ENCODE peak calls at places on chromosomes 1 and 21, in five cellular contexts. One of them, this sample, is unnamed.

GRCh38 chr1:26351591-26352337 is 2.2 kb downstream of the CRYBG2 start:
- DNase-seq in endodermal cell: no peak
- DNase-seq in DND-41: no peak
- DNase-seq in mesendoderm: peak; percentile 90
- DNase-seq in mammary epithelial cell: peak; percentile 96
- DNase-seq in this sample: no peak

GRCh38 chr1:45677751-45678245 is 8.5 kb downstream of the GPBP1L1 start:
- DNase-seq in endodermal cell: no peak
- DNase-seq in DND-41: no peak
- DNase-seq in mesendoderm: no peak
- DNase-seq in mammary epithelial cell: no peak
- DNase-seq in this sample: no peak

GRCh38 chr1:155472491-155472890 is 90.1 kb downstream of the ASH1L start:
- DNase-seq in endodermal cell: no peak
- DNase-seq in DND-41: no peak
- DNase-seq in mesendoderm: no peak
- DNase-seq in mammary epithelial cell: no peak
- DNase-seq in this sample: no peak

GRCh38 chr1:228933753-228934152 is 198.5 kb downstream of the RHOU start:
- DNase-seq in endodermal cell: no peak
- DNase-seq in DND-41: no peak
- DNase-seq in mesendoderm: no peak
- DNase-seq in mammary epithelial cell: no peak
- DNase-seq in this sample: no peak

GRCh38 chr1:68828013-68828412 is 331.1 kb upstream of the DEPDC1 start:
- DNase-seq in endodermal cell: no peak
- DNase-seq in DND-41: no peak
- DNase-seq in mesendoderm: no peak
- DNase-seq in mammary epithelial cell: no peak
- DNase-seq in this sample: no peak

GRCh38 chr1:67429528-67430357 is 459 bp downstream of the SERBP1 start:
- DNase-seq in endodermal cell: peak; percentile 57
- DNase-seq in DND-41: peak; percentile 43
- DNase-seq in mesendoderm: peak; percentile 40
- DNase-seq in mammary epithelial cell: peak; percentile 35
- DNase-seq in this sample: peak; percentile 38

GRCh38 chr1:225712391-225712790 is 59.5 kb upstream of the ENAH start:
- DNase-seq in endodermal cell: no peak
- DNase-seq in DND-41: no peak
- DNase-seq in mesendoderm: no peak
- DNase-seq in mammary epithelial cell: no peak
- DNase-seq in this sample: no peak

GRCh38 chr1:174797398-174797797 is 202.3 kb upstream of the CACYBP start:
- DNase-seq in endodermal cell: no peak
- DNase-seq in DND-41: no peak
- DNase-seq in mesendoderm: no peak
- DNase-seq in mammary epithelial cell: no peak
- DNase-seq in this sample: no peak

GRCh38 chr1:161145832-161146231 is 7.9 kb upstream of the UFC1 start:
- DNase-seq in endodermal cell: no peak
- DNase-seq in DND-41: no peak
- DNase-seq in mesendoderm: no peak
- DNase-seq in mammary epithelial cell: no peak
- DNase-seq in this sample: no peak

GRCh38 chr21:38773108-38774061 is 32.3 kb upstream of the ETS2 start:
- DNase-seq in endodermal cell: no peak
- DNase-seq in DND-41: no peak
- DNase-seq in mesendoderm: no peak
- DNase-seq in mammary epithelial cell: peak; percentile 92
- DNase-seq in this sample: no peak

GRCh38 chr21:41640756-41641509 is 125.9 kb downstream of the RIPK4 start:
- DNase-seq in endodermal cell: no peak
- DNase-seq in DND-41: no peak
- DNase-seq in mesendoderm: peak; percentile 49
- DNase-seq in mammary epithelial cell: peak; percentile 57
- DNase-seq in this sample: no peak

GRCh38 chr1:75099581-75099980 is 34.6 kb upstream of the LHX8 start:
- DNase-seq in endodermal cell: no peak
- DNase-seq in DND-41: no peak
- DNase-seq in mesendoderm: no peak
- DNase-seq in mammary epithelial cell: no peak
- DNase-seq in this sample: no peak

GRCh38 chr21:44751799-44752636 is 40.6 kb upstream of the TSPEAR start:
- DNase-seq in endodermal cell: no peak
- DNase-seq in DND-41: no peak
- DNase-seq in mesendoderm: no peak
- DNase-seq in mammary epithelial cell: no peak
- DNase-seq in this sample: no peak

GRCh38 chr1:26360051-26360806 is 6.3 kb upstream of the CRYBG2 start:
- DNase-seq in endodermal cell: peak; percentile 88
- DNase-seq in DND-41: no peak
- DNase-seq in mesendoderm: peak; percentile 55
- DNase-seq in mammary epithelial cell: no peak
- DNase-seq in this sample: no peak

GRCh38 chr1:201360901-201361651 is 16.4 kb downstream of the TNNT2 start:
- DNase-seq in endodermal cell: peak; percentile 37
- DNase-seq in DND-41: no peak
- DNase-seq in mesendoderm: no peak
- DNase-seq in mammary epithelial cell: no peak
- DNase-seq in this sample: no peak

GRCh38 chr1:64478594-64479248 is 8.8 kb downstream of the CACHD1 start:
- DNase-seq in endodermal cell: no peak
- DNase-seq in DND-41: no peak
- DNase-seq in mesendoderm: no peak
- DNase-seq in mammary epithelial cell: no peak
- DNase-seq in this sample: no peak

GRCh38 chr1:6386371-6386949 is 7.1 kb downstream of the ACOT7 start:
- DNase-seq in endodermal cell: peak; percentile 63
- DNase-seq in DND-41: no peak
- DNase-seq in mesendoderm: peak; percentile 71
- DNase-seq in mammary epithelial cell: peak; percentile 74
- DNase-seq in this sample: no peak

GRCh38 chr1:37811027-37811655 is 3.1 kb upstream of the YRDC start:
- DNase-seq in endodermal cell: peak; percentile 87
- DNase-seq in DND-41: peak; percentile 67
- DNase-seq in mesendoderm: peak; percentile 86
- DNase-seq in mammary epithelial cell: peak; percentile 51
- DNase-seq in this sample: peak; percentile 70

GRCh38 chr1:60573726-60574409 is 500.3 kb upstream of the C1orf87 start:
- DNase-seq in endodermal cell: no peak
- DNase-seq in DND-41: no peak
- DNase-seq in mesendoderm: peak; percentile 78
- DNase-seq in mammary epithelial cell: peak; percentile 74
- DNase-seq in this sample: no peak

GRCh38 chr1:247115545-247115944 is 11.4 kb upstream of the ZNF669 start:
- DNase-seq in endodermal cell: no peak
- DNase-seq in DND-41: no peak
- DNase-seq in mesendoderm: no peak
- DNase-seq in mammary epithelial cell: no peak
- DNase-seq in this sample: no peak

GRCh38 chr1:227192163-227192562 is 126.1 kb downstream of the CDC42BPA start:
- DNase-seq in endodermal cell: peak; percentile 57
- DNase-seq in DND-41: no peak
- DNase-seq in mesendoderm: peak; percentile 75
- DNase-seq in mammary epithelial cell: peak; percentile 96
- DNase-seq in this sample: peak; percentile 99

GRCh38 chr1:155173478-155174333 is at the start of gene TRIM46:
- DNase-seq in endodermal cell: peak; percentile 86
- DNase-seq in DND-41: peak; percentile 79
- DNase-seq in mesendoderm: peak; percentile 69
- DNase-seq in mammary epithelial cell: no peak
- DNase-seq in this sample: no peak

GRCh38 chr1:24206516-24207394 is 19.7 kb upstream of the IFNLR1 start:
- DNase-seq in endodermal cell: no peak
- DNase-seq in DND-41: no peak
- DNase-seq in mesendoderm: no peak
- DNase-seq in mammary epithelial cell: no peak
- DNase-seq in this sample: peak; percentile 82

GRCh38 chr1:73832276-73832825 is 365.6 kb downstream of the LRRIQ3 start:
- DNase-seq in endodermal cell: no peak
- DNase-seq in DND-41: no peak
- DNase-seq in mesendoderm: no peak
- DNase-seq in mammary epithelial cell: no peak
- DNase-seq in this sample: no peak

GRCh38 chr1:30145723-30146263 is 577.6 kb downstream of the MATN1 start:
- DNase-seq in endodermal cell: no peak
- DNase-seq in DND-41: no peak
- DNase-seq in mesendoderm: no peak
- DNase-seq in mammary epithelial cell: no peak
- DNase-seq in this sample: no peak

GRCh38 chr1:7948950-7949349 is 8.3 kb upstream of the TNFRSF9 start:
- DNase-seq in endodermal cell: no peak
- DNase-seq in DND-41: no peak
- DNase-seq in mesendoderm: peak; percentile 26
- DNase-seq in mammary epithelial cell: peak; percentile 85
- DNase-seq in this sample: no peak

GRCh38 chr1:158035014-158035413 is 41.6 kb downstream of the KIRREL1 start:
- DNase-seq in endodermal cell: no peak
- DNase-seq in DND-41: no peak
- DNase-seq in mesendoderm: no peak
- DNase-seq in mammary epithelial cell: no peak
- DNase-seq in this sample: no peak

GRCh38 chr1:205246426-205247119 is 18.8 kb downstream of the TMCC2 start:
- DNase-seq in endodermal cell: no peak
- DNase-seq in DND-41: no peak
- DNase-seq in mesendoderm: no peak
- DNase-seq in mammary epithelial cell: no peak
- DNase-seq in this sample: no peak

GRCh38 chr1:81894867-81895266 is 94.1 kb downstream of the ADGRL2 start:
- DNase-seq in endodermal cell: no peak
- DNase-seq in DND-41: no peak
- DNase-seq in mesendoderm: no peak
- DNase-seq in mammary epithelial cell: peak; percentile 51
- DNase-seq in this sample: peak; percentile 87

GRCh38 chr1:76951185-76951584 is 83.9 kb downstream of the ST6GALNAC5 start:
- DNase-seq in endodermal cell: no peak
- DNase-seq in DND-41: no peak
- DNase-seq in mesendoderm: no peak
- DNase-seq in mammary epithelial cell: no peak
- DNase-seq in this sample: no peak

GRCh38 chr1:234842726-234843641 is 233.0 kb upstream of the IRF2BP2 start:
- DNase-seq in endodermal cell: peak; percentile 42
- DNase-seq in DND-41: peak; percentile 84
- DNase-seq in mesendoderm: no peak
- DNase-seq in mammary epithelial cell: no peak
- DNase-seq in this sample: no peak

GRCh38 chr1:226407497-226408284 is at the start of gene PARP1:
- DNase-seq in endodermal cell: peak; percentile 95
- DNase-seq in DND-41: peak; percentile 94
- DNase-seq in mesendoderm: peak; percentile 91
- DNase-seq in mammary epithelial cell: peak; percentile 79
- DNase-seq in this sample: peak; percentile 99

GRCh38 chr1:20215716-20216115 is 29.4 kb upstream of the PLA2G2C start:
- DNase-seq in endodermal cell: no peak
- DNase-seq in DND-41: no peak
- DNase-seq in mesendoderm: no peak
- DNase-seq in mammary epithelial cell: no peak
- DNase-seq in this sample: no peak

GRCh38 chr1:117660266-117660973 is 54.6 kb downstream of the TENT5C start:
- DNase-seq in endodermal cell: no peak
- DNase-seq in DND-41: no peak
- DNase-seq in mesendoderm: no peak
- DNase-seq in mammary epithelial cell: no peak
- DNase-seq in this sample: no peak

GRCh38 chr1:179168526-179168925 is 61.0 kb downstream of the ABL2 start:
- DNase-seq in endodermal cell: no peak
- DNase-seq in DND-41: no peak
- DNase-seq in mesendoderm: no peak
- DNase-seq in mammary epithelial cell: no peak
- DNase-seq in this sample: no peak

GRCh38 chr21:26366781-26367180 is 196.2 kb upstream of the APP start:
- DNase-seq in endodermal cell: no peak
- DNase-seq in DND-41: no peak
- DNase-seq in mesendoderm: no peak
- DNase-seq in mammary epithelial cell: peak; percentile 51
- DNase-seq in this sample: no peak
- H3K9ac ChIP-seq in endodermal cell: no peak overlapping the region
- H3K9ac ChIP-seq in DND-41: no peak overlapping the region
- H3K9ac ChIP-seq in mesendoderm: no peak overlapping the region
- H3K9ac ChIP-seq in mammary epithelial cell: no peak overlapping the region
- H3K9ac ChIP-seq in this sample: no peak overlapping the region

DNA sequence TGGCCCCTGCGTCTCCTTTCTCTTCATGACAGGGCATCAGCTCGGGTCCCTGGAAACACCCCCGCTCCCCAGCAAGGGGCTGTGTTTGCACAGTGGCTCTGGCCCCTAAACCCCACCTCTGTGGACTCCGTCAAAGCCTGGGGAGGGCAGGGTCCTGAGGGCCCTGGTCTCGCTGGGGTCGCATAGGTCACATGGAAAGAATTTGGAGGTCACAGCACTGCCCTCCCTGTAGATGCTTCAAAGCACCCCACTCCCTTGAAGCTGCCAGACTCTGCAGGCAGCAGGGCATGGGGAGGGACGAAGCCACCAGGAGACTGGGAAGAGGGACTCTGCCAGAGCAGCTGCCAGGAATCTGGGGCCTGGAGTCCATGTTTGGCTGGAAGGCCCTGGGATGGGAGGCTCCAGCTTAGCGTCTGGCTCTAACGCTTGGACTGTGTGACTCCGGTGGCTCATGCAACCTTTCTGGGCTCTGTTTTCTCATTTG is 36.6 kb upstream of the ECE1 start:
- DNase-seq in endodermal cell: no peak
- DNase-seq in DND-41: no peak
- DNase-seq in mesendoderm: no peak
- DNase-seq in mammary epithelial cell: no peak
- DNase-seq in this sample: no peak
- H3K9ac ChIP-seq in endodermal cell: no peak overlapping the region
- H3K9ac ChIP-seq in DND-41: no peak overlapping the region
- H3K9ac ChIP-seq in mesendoderm: peak overlapping the region; percentile 25
- H3K9ac ChIP-seq in mammary epithelial cell: no peak overlapping the region
- H3K9ac ChIP-seq in this sample: no peak overlapping the region

DNA sequence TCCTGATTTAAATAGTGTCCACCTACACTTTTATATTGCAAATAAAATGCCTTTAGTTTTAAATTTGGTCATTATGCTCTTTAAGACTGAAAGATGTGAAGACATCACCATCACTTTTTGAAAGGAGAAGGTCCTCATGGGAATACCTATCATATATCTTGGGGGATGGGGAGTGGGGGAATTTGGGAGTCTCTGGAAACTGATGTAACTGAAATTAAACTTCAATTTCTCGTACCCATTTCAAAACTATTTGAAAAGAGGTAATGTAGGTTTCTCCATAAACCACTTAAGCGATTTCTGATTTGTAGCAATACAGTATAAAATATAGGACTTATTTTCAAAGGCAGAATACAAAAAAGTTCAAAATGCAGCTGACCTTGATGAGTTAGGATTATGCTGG is 924 bp downstream of the EXTL2 start:
- DNase-seq in endodermal cell: no peak
- DNase-seq in DND-41: no peak
- DNase-seq in mesendoderm: no peak
- DNase-seq in mammary epithelial cell: no peak
- DNase-seq in this sample: no peak
- H3K9ac ChIP-seq in endodermal cell: peak overlapping the region; percentile 86
- H3K9ac ChIP-seq in DND-41: peak overlapping the region; percentile 84
- H3K9ac ChIP-seq in mesendoderm: peak overlapping the region; percentile 50
- H3K9ac ChIP-seq in mammary epithelial cell: peak overlapping the region; percentile 94
- H3K9ac ChIP-seq in this sample: no peak overlapping the region

GRCh38 chr21:17823846-17824245 is 4.7 kb upstream of the C21orf91 start:
- DNase-seq in endodermal cell: no peak
- DNase-seq in DND-41: no peak
- DNase-seq in mesendoderm: no peak
- DNase-seq in mammary epithelial cell: no peak
- DNase-seq in this sample: no peak
- H3K9ac ChIP-seq in endodermal cell: no peak overlapping the region
- H3K9ac ChIP-seq in DND-41: no peak overlapping the region
- H3K9ac ChIP-seq in mesendoderm: no peak overlapping the region
- H3K9ac ChIP-seq in mammary epithelial cell: no peak overlapping the region
- H3K9ac ChIP-seq in this sample: no peak overlapping the region

This sample was measured in MM.1S.